ENCODE peak calls at places on chromosomes 4 and X, in five cellular contexts. F, S, P, U and W are unnamed samples.

GRCh38 chr4:56787380-56787779 is 34.1 kb downstream of the SPINK2 start:
- DNase-seq in F (no peak), S (peak; percentile 43), U (no peak), P (no peak), W (no peak)

GRCh38 chrX:32842053-32842452 is 369.3 kb downstream of the DMD start:
- DNase-seq in P (no peak), S (no peak), U (no peak), F (no peak), W (no peak)

GRCh38 chr4:158020175-158020574 is 152.7 kb downstream of the GASK1B start:
- DNase-seq in F (peak; percentile 96), P (peak; percentile 67), U (no peak), S (peak; percentile 91), W (peak; percentile 60)

GRCh38 chrX:44876076-44876475 is 3.1 kb downstream of the KDM6A start:
- DNase-seq in F (no peak), U (no peak), P (no peak), S (no peak), W (no peak)

GRCh38 chrX:129593137-129593536 is 53.1 kb downstream of the OCRL start:
- DNase-seq in F (peak; percentile 43), U (no peak), P (no peak), S (peak; percentile 38), W (peak; percentile 10)

GRCh38 chr4:11698846-11699590 is 270.3 kb upstream of the HS3ST1 start:
- DNase-seq in U (no peak), S (peak; percentile 60), F (peak; percentile 70), P (no peak), W (no peak)

GRCh38 chr4:7500404-7500803 is 65.7 kb upstream of the PSAPL1 start:
- DNase-seq in F (no peak), P (no peak), U (no peak), S (no peak), W (no peak)

GRCh38 chrX:111568356-111568755 is 56.9 kb downstream of the SERTM2 start:
- DNase-seq in P (no peak), U (no peak), F (no peak), S (peak; percentile 25), W (no peak)

GRCh38 chr4:107708225-107708624 is 11.8 kb downstream of the PAPSS1 start:
- DNase-seq in S (no peak), F (no peak), U (no peak), P (no peak), W (no peak)

GRCh38 chr4:92235741-92236140 is 68.0 kb upstream of the GRID2 start:
- DNase-seq in P (no peak), S (peak; percentile 40), F (peak; percentile 19), U (no peak), W (no peak)

GRCh38 chr4:72326692-72327632 is 242.1 kb downstream of the ADAMTS3 start:
- DNase-seq in F (peak; percentile 61), S (peak; percentile 66), U (no peak), P (no peak), W (no peak)

GRCh38 chr4:141413366-141413765 is 192.7 kb downstream of the ZNF330 start:
- DNase-seq in U (no peak), P (no peak), S (no peak), F (no peak), W (no peak)

GRCh38 chrX:11269006-11269405 is 24.2 kb upstream of the AMELX start:
- DNase-seq in F (no peak), U (no peak), P (no peak), S (no peak), W (no peak)

GRCh38 chr4:62482355-62482754 is 1282.2 kb downstream of the ADGRL3 start:
- DNase-seq in U (no peak), S (no peak), P (no peak), F (no peak), W (no peak)

GRCh38 chrX:109777749-109778148 is 44.7 kb upstream of the ACSL4 start:
- DNase-seq in S (no peak), U (no peak), F (no peak), P (no peak), W (no peak)

GRCh38 chr4:5133201-5133600 is 81.9 kb downstream of the STK32B start:
- DNase-seq in S (no peak), F (no peak), P (no peak), U (no peak), W (no peak)

GRCh38 chr4:76753814-76754213 is 144.1 kb downstream of the SOWAHB start:
- DNase-seq in F (peak; percentile 93), S (peak; percentile 87), P (no peak), U (no peak), W (peak; percentile 68)

GRCh38 chrX:102840871-102841705 is 96.0 kb upstream of the RAB40AL start:
- DNase-seq in S (peak; percentile 31), P (no peak), U (no peak), F (peak; percentile 6), W (no peak)

GRCh38 chr4:579543-580175 is 3.6 kb upstream of the TMEM271 start:
- DNase-seq in P (no peak), F (no peak), S (no peak), U (no peak), W (no peak)

GRCh38 chrX:152725409-152725808 is 8.1 kb downstream of the CSAG1 start:
- DNase-seq in U (no peak), S (no peak), P (no peak), F (no peak), W (no peak)

GRCh38 chrX:9291666-9292065 is 173.2 kb upstream of the TBL1X start:
- DNase-seq in U (no peak), P (no peak), F (no peak), S (no peak), W (no peak)

GRCh38 chrX:113741744-113742143 is 842.1 kb upstream of the HTR2C start:
- DNase-seq in S (peak; percentile 55), F (peak; percentile 19), U (no peak), P (no peak), W (peak; percentile 22)

GRCh38 chr4:47383829-47384427 is 79.6 kb downstream of the COMMD8 start:
- DNase-seq in F (peak; percentile 55), S (peak; percentile 64), P (no peak), U (no peak), W (no peak)

GRCh38 chr4:1991087-1991486 is 17.7 kb downstream of the NELFA start:
- DNase-seq in U (no peak), S (no peak), P (no peak), F (no peak), W (no peak)

GRCh38 chr4:147739239-147739823 is 7.4 kb downstream of the ARHGAP10 start:
- DNase-seq in S (no peak), U (no peak), F (no peak), P (no peak), W (no peak)

GRCh38 chr4:40978548-40978947 is 228.8 kb downstream of the NSUN7 start:
- DNase-seq in F (no peak), S (no peak), P (no peak), U (no peak), W (no peak)

GRCh38 chr4:40972722-40973121 is 223.0 kb downstream of the NSUN7 start:
- DNase-seq in U (no peak), F (no peak), P (no peak), S (no peak), W (no peak)

GRCh38 chr4:40980318-40980883 is 230.6 kb downstream of the NSUN7 start:
- DNase-seq in P (no peak), S (peak; percentile 58), F (no peak), U (no peak), W (no peak)

GRCh38 chr4:40971346-40971745 is 221.6 kb downstream of the NSUN7 start:
- DNase-seq in P (no peak), S (no peak), U (no peak), F (no peak), W (no peak)

DNA sequence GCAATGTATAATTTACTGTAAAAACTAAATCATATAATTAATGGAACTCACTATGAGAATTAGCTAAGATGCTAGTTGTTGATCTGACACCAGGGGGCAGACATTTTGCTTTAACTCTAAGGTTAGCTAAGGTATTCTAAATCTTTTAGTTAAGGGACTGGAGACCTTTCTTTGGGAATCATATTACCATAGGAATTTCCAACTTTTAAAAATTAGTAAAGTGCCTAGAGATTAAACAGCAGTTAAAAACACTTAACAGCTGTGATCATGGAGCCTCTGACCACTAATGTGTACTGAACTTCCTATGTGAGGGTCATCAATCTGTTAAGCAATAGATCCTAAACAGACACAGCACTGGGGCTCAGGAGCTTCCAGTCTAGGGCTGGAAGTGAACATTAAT is 226.6 kb downstream of the NSUN7 start:
- DNase-seq in F (peak; percentile 72), S (peak; percentile 79), U (no peak), P (no peak), W (peak; percentile 46)
- TF ChIP-seq CTCF in F (peak; percentile 68), S (peak; percentile 73), U (no peak), P (peak; percentile 67), W (peak; percentile 69)

DNA sequence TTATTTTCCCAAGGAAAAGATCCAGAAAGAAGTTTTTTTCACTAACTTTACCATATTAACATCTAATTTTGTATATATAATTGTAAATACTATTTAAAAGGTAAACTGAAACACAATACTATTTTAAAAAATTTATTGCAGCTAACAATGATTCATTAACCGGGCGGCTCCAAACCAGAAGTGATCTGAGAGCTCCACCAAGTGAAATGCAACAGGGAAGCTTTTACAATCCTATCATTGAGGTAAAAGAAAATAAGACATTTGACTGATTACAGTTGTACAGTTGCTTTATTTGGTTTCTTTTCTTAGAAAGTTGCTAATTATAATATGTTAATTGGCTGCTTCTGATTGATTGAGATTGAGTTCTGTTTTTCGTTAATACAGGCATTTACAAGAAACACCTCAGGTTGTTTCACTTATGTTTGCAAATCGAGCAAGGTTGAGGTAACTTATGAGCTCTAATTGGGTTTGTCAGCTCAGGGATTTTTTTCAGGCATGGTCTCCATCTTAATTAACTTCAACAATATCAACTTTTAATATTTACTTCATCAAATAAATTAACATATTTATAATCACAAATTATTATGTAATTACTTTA is 220.2 kb upstream of the UGT8 start:
- DNase-seq in P (no peak), F (peak; percentile 58), U (no peak), S (peak; percentile 68), W (no peak)
- TF ChIP-seq CTCF in P (peak; percentile 60), F (peak; percentile 72), U (no peak), S (peak; percentile 62), W (peak; percentile 79)

DNA sequence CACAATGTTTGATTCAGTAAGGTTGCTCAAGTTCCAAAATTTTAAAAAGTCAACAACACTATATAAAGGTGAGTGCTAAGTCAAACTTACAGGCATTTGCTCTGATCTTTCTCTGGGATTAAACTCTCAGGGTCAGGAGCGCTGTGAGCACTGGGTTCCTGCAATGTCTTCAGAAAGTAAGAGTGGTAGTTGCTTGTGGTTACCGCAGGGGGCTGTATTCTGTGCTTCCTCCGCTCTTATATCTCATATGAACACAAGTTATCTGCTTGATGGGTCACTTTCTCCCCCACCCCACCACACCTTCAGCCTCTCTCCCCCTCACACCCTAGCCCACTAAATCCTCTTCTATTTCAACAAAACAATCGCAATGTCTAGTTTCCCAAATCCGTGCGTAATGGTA is 116.4 kb upstream of the IGSF1 start:
- DNase-seq in P (no peak), F (no peak), U (no peak), S (no peak), W (no peak)
- TF ChIP-seq CTCF in P (no peak), F (no peak), U (no peak), S (no peak), W (no peak)

DNA sequence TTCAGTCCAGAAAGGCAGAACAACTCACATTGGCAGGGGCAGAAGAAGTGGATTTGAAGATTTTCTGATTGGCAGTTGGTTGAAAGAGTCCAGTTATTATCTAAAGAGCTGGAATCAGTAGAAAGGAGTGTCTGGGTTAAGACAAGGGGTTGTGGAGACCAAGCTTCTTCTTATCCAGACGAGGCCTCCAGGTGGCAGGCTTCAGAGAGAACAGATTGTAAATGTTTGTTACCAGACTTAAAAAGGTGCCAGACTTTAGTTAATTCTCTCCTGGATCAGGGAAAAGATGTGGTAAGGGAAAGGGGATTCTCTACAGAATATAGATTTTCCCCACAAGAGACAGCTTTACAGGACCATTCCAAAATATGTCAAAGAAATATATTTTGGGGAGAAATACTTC is 36.7 kb upstream of the TLR3 start:
- DNase-seq in S (no peak), U (no peak), P (no peak), F (no peak), W (no peak)
- TF ChIP-seq CTCF in S (peak; percentile 23), U (no peak), P (no peak), F (peak; percentile 28), W (no peak)

GRCh38 chrX:23926015-23926414 is 18.2 kb downstream of the CXorf58 start:
- DNase-seq in S (no peak), P (no peak), U (no peak), F (no peak), W (no peak)
- TF ChIP-seq CTCF in S (no peak), P (no peak), U (no peak), F (no peak), W (no peak)